ENCODE peak calls at places on chromosomes 12 and 14, in seven cellular contexts. G is ovary; Y is CD8-positive, alpha-beta memory T cell; M is H9; W is DND-41; F is tibial artery; J is mammary epithelial cell. P is an unnamed sample.

GRCh38 chr14:79699206-79699605 is 512.1 kb downstream of the DIO2 start:
- DNase-seq in W (no peak), G (no peak), F (no peak), M (no peak), J (no peak), Y (no peak), P (no peak)

GRCh38 chr14:75214558-75214957 is 38.1 kb upstream of the TMED10 start:
- DNase-seq in G (no peak), F (no peak), M (no peak), W (no peak), J (no peak), Y (no peak), P (no peak)

GRCh38 chr14:97634786-97635185 is 837.6 kb downstream of the VRK1 start:
- DNase-seq in G (no peak), Y (no peak), J (no peak), M (no peak), W (no peak), F (no peak), P (no peak)

GRCh38 chr14:92317511-92317910 is 5.5 kb upstream of the SLC24A4 start:
- DNase-seq in Y (no peak), M (no peak), J (peak; percentile 37), G (no peak), F (no peak), W (no peak), P (no peak)

GRCh38 chr12:12715459-12716150 is 1.6 kb upstream of the CDKN1B start:
- DNase-seq in G (no peak), M (no peak), J (no peak), W (peak; percentile 82), F (no peak), Y (no peak), P (no peak)

GRCh38 chr14:105299654-105300541 is 903 bp downstream of the BRF1 start:
- DNase-seq in Y (no peak), J (no peak), G (peak; percentile 36), M (peak; percentile 26), W (no peak), F (no peak), P (no peak)

GRCh38 chr14:65444230-65444629 is 31.7 kb downstream of the FUT8 start:
- DNase-seq in W (no peak), M (no peak), F (no peak), G (no peak), Y (no peak), J (peak; percentile 64), P (no peak)

GRCh38 chr12:94430304-94430703 is 29.4 kb downstream of the CEP83 start:
- DNase-seq in W (no peak), J (no peak), M (no peak), Y (no peak), F (no peak), G (no peak), P (no peak)

GRCh38 chr12:114693532-114693931 is 9.6 kb upstream of the TBX3 start:
- DNase-seq in Y (no peak), M (no peak), J (no peak), G (no peak), F (no peak), W (no peak), P (no peak)

GRCh38 chr14:25381498-25381897 is 331.6 kb upstream of the STXBP6 start:
- DNase-seq in W (no peak), F (no peak), Y (no peak), J (no peak), G (no peak), M (no peak), P (no peak)

GRCh38 chr12:107992870-107993451 is 136.1 kb upstream of the WSCD2 start:
- DNase-seq in G (no peak), Y (no peak), M (peak; percentile 79), F (no peak), W (peak; percentile 20), J (peak; percentile 54), P (no peak)

GRCh38 chr12:104218935-104219334 is 3.4 kb downstream of the TXNRD1 start:
- DNase-seq in G (no peak), F (no peak), Y (no peak), J (peak; percentile 70), M (no peak), W (no peak), P (no peak)

GRCh38 chr14:87877877-87878276 is 115.1 kb downstream of the GALC start:
- DNase-seq in W (no peak), G (no peak), M (no peak), J (peak; percentile 97), F (no peak), Y (no peak), P (no peak)

GRCh38 chr14:32913725-32914124 is 25.0 kb upstream of the NPAS3 start:
- DNase-seq in G (no peak), Y (no peak), M (no peak), J (peak; percentile 25), W (no peak), F (no peak), P (no peak)

GRCh38 chr12:92129609-92130008 is 16.0 kb downstream of the BTG1 start:
- DNase-seq in G (no peak), M (no peak), Y (no peak), F (no peak), W (no peak), J (no peak), P (no peak)

GRCh38 chr14:63924375-63924774 is 71.6 kb downstream of the SYNE2 start:
- DNase-seq in J (no peak), G (no peak), F (no peak), W (no peak), M (no peak), Y (no peak), P (no peak)

GRCh38 chr12:116565963-116566362 is 6.8 kb downstream of the MAP1LC3B2 start:
- DNase-seq in M (no peak), W (no peak), G (no peak), Y (no peak), F (no peak), J (peak; percentile 20), P (no peak)

GRCh38 chr12:12896261-12896660 is 4.9 kb downstream of the GPRC5A start:
- DNase-seq in G (no peak), M (no peak), F (no peak), W (no peak), Y (no peak), J (peak; percentile 66), P (no peak)

GRCh38 chr12:132429932-132430643 is 59.9 kb upstream of the FBRSL1 start:
- DNase-seq in W (peak; percentile 87), F (no peak), Y (peak; percentile 45), G (no peak), M (peak; percentile 89), J (peak; percentile 48), P (no peak)

GRCh38 chr12:122023339-122024131 is 1.9 kb downstream of the BCL7A start:
- DNase-seq in J (peak; percentile 64), M (peak; percentile 68), Y (no peak), G (peak; percentile 82), W (peak; percentile 41), F (peak; percentile 95), P (peak; percentile 70)

GRCh38 chr12:59004466-59004865 is 84.2 kb upstream of the LRIG3 start:
- DNase-seq in F (no peak), M (no peak), G (no peak), W (no peak), J (no peak), Y (no peak), P (no peak)

GRCh38 chr14:95635051-95635450 is 51.2 kb upstream of the TCL1B start:
- DNase-seq in Y (no peak), J (no peak), G (no peak), M (no peak), F (no peak), W (no peak), P (no peak)

GRCh38 chr12:7131502-7131866 is 1.3 kb downstream of the CLSTN3 start:
- DNase-seq in G (no peak), M (peak; percentile 61), J (no peak), Y (no peak), F (no peak), W (peak; percentile 60), P (no peak)

DNA sequence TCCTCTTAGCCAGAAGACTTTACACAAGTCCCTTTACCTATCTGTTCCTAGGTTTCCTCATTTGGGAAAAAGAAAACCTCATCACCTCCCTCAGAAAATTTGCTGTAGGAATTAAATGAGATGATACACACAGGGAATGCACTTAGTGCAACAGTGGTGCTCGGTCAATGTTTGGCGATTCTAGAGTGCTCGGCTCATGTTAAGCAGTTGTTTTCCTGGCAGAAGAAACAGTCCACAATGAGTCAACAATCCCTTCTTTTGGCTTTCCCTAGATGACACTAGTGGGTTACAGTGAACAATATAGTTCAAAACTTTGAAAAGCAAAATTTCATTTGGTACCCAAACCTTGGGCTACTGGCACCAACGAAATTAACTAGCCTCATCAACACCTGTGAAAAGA is 3.9 kb upstream of the TMEM233 start:
- DNase-seq in M (no peak), F (no peak), G (no peak), Y (no peak), J (no peak), W (no peak), P (no peak)
- H3K9me3 ChIP-seq in M (no peaks in the 10 kb centered on the region), F (no peaks in the 10 kb centered on the region), G (no peaks in the 10 kb centered on the region), Y (no peaks in the 10 kb centered on the region), J (no peaks in the 10 kb centered on the region), W (no peaks in the 10 kb centered on the region), P (no peaks in the 10 kb centered on the region)

GRCh38 chr14:70947739-70948138 is 40.5 kb downstream of the PCNX1 start:
- DNase-seq in G (no peak), W (peak; percentile 19), F (no peak), J (no peak), Y (no peak), M (no peak), P (no peak)

GRCh38 chr14:70942342-70942706 is 35.1 kb downstream of the PCNX1 start:
- DNase-seq in G (no peak), Y (no peak), W (no peak), M (no peak), J (no peak), F (no peak), P (no peak)

DNA sequence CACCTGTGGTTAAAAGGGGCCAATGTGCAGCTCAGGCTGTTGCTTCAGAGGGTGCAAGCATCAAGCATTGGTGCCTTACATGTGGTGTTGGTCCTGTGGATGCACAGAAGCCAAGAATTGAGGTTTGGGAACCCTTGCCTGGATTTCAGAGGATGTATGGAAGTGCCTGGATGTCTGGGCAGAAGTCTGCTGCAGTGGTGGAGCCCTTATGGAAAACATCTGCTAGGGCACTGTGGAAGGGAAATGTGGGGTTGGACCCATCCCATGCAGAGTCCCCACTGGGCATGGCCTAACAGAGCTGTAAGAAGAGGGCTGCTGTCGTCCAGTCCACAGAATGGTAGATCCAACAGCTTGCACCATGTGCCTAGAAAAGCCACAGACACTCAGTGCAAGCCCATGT is 36.6 kb downstream of the PCNX1 start:
- DNase-seq in J (no peak), M (no peak), W (peak; percentile 13), G (no peak), F (no peak), Y (no peak), P (no peak)
- H3K9me3 ChIP-seq in J (peaks cover 10% of the 10 kb centered on the region), M (peaks cover 38% of the 10 kb centered on the region), W (peaks cover 55% of the 10 kb centered on the region), G (peaks cover 16% of the 10 kb centered on the region), F (no peaks in the 10 kb centered on the region), Y (peaks cover 14% of the 10 kb centered on the region), P (peaks cover 7% of the 10 kb centered on the region)

GRCh38 chr14:89378119-89378518 is 38.9 kb downstream of the FOXN3 start:
- DNase-seq in J (peak; percentile 53), G (no peak), F (no peak), Y (no peak), M (no peak), W (no peak), P (no peak)
- H3K9me3 ChIP-seq in J (peaks cover 3% of the 10 kb centered on the region), G (no peaks in the 10 kb centered on the region), F (no peaks in the 10 kb centered on the region), Y (no peaks in the 10 kb centered on the region), M (no peaks in the 10 kb centered on the region), W (peaks cover 18% of the 10 kb centered on the region), P (no peaks in the 10 kb centered on the region)

DNA sequence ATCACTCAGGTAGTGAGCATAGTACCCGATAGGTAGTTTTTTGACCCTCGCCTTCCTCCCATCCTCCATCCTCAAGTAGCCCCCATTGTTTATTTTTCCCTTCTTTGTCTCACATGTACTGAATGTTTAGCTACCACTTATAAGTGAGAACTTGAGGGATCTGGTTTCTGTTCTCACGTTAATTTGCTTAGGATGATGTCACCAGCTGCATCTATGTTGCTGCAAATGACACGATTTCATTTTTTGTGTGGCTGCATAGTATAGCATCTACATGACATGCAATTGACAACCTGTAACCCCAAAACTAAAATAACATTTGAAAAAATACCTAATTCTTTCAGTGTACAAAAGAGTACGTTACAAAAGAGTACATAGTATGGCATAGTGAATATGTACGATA is 254.0 kb upstream of the NOVA1 start:
- DNase-seq in F (no peak), Y (no peak), G (no peak), M (no peak), J (no peak), W (no peak), P (no peak)
- H3K9me3 ChIP-seq in F (no peaks in the 10 kb centered on the region), Y (no peaks in the 10 kb centered on the region), G (no peaks in the 10 kb centered on the region), M (no peaks in the 10 kb centered on the region), J (peaks cover 29% of the 10 kb centered on the region), W (no peaks in the 10 kb centered on the region), P (no peaks in the 10 kb centered on the region)